ENCODE peak calls at places on chromosomes 3 and 15, in five cellular contexts. V is H1, A is GM12891, S is K562, Z is HepG2. G is an unnamed sample.

GRCh38 chr15:100693451-100693850 is 91.1 kb downstream of the ASB7 start:
- DNase-seq in V (no peak), A (no peak), S (no peak), Z (no peak), G (no peak)

GRCh38 chr3:195196266-195196665 is 74.7 kb downstream of the XXYLT1 start:
- DNase-seq in V (no peak), A (no peak), S (peak), Z (no peak), G (no peak)

GRCh38 chr3:124882749-124883148 is 4.4 kb downstream of the ITGB5 start:
- DNase-seq in V (no peak), A (no peak), S (no peak), Z (no peak), G (no peak)

GRCh38 chr3:56119575-56120349 is 348.5 kb downstream of the ERC2 start:
- DNase-seq in V (no peak), A (no peak), S (no peak), Z (no peak), G (no peak)

GRCh38 chr3:188192034-188192433 is 38.1 kb downstream of the LPP start:
- DNase-seq in V (no peak), A (no peak), S (no peak), Z (no peak), G (no peak)

GRCh38 chr3:194738254-194739093 is 52.8 kb downstream of the FAM43A start:
- DNase-seq in V (no peak), A (no peak), S (no peak), Z (no peak), G (no peak)

GRCh38 chr3:147701195-147701594 is 292.0 kb downstream of the ZIC1 start:
- DNase-seq in V (no peak), A (no peak), S (no peak), Z (no peak), G (no peak)

GRCh38 chr15:96687388-96688107 is 357.0 kb downstream of the NR2F2 start:
- DNase-seq in V (no peak), A (no peak), S (no peak), Z (no peak), G (no peak)

GRCh38 chr3:142027295-142027694 is 122.0 kb downstream of the TFDP2 start:
- DNase-seq in V (no peak), A (no peak), S (peak), Z (no peak), G (no peak)

GRCh38 chr15:62958528-62958927 is 84.0 kb upstream of the TPM1 start:
- DNase-seq in V (no peak), A (no peak), S (no peak), Z (no peak), G (no peak)

GRCh38 chr3:71581451-71581980 is 2.0 kb downstream of the FOXP1 start:
- DNase-seq in V (no peak), A (no peak), S (no peak), Z (no peak), G (no peak)

GRCh38 chr3:119294889-119295769 is 946 bp downstream of the ARHGAP31 start:
- DNase-seq in V (no peak), A (no peak), S (no peak), Z (no peak), G (peak)

GRCh38 chr15:25501828-25502446 is 63.1 kb upstream of the UBE3A start:
- DNase-seq in V (no peak), A (no peak), S (peak), Z (peak), G (no peak)

GRCh38 chr3:195839260-195840010 is 27.7 kb upstream of the MUC4 start:
- DNase-seq in V (no peak), A (no peak), S (no peak), Z (no peak), G (no peak)

GRCh38 chr15:76973362-76973743 is 21.6 kb upstream of the PSTPIP1 start:
- DNase-seq in V (peak), A (no peak), S (peak), Z (peak), G (no peak)

GRCh38 chr15:37783290-37783689 is 151.2 kb upstream of the TMCO5A start:
- DNase-seq in V (no peak), A (no peak), S (no peak), Z (no peak), G (no peak)

DNA sequence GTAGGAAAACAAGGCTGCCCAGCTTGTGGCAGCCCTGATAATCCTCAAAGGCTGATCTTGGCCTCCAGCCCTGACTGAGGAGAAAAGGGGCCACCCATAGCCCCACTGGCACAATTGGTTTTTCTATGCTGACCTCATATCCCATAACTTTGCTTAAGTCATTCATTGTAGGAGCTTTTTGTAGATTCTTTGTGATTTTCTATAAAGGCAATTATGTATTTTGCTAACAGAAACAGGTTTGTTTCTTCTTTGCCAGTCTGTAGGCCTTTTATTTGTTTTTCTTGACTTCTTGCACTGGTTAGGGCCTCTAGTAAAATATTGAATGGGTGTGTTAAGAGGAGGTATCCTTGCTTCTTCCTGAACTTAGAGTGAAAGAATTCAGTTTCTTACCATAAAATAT is 80.1 kb upstream of the C15orf39 start:
- DNase-seq in V (no peak), A (no peak), S (no peak), Z (no peak), G (no peak)
- TF ChIP-seq POLR2AphosphoS5 in V (no peak), A (no peak), S (no peak), Z (no peak), G (no peak)

GRCh38 chr15:69579950-69580618 is 127.5 kb downstream of the RPLP1 start:
- DNase-seq in V (no peak), A (no peak), S (no peak), Z (peak), G (no peak)
- TF ChIP-seq POLR2A in V (no peak), A (no peak), S (no peak), Z (no peak), G (no peak)

GRCh38 chr3:172103724-172104123 is 64.3 kb downstream of the FNDC3B start:
- DNase-seq in V (no peak), A (no peak), S (no peak), Z (no peak), G (no peak)
- TF ChIP-seq TAF1 in V (no peak), A (no peak), S (no peak), Z (no peak), G (no peak)

DNA sequence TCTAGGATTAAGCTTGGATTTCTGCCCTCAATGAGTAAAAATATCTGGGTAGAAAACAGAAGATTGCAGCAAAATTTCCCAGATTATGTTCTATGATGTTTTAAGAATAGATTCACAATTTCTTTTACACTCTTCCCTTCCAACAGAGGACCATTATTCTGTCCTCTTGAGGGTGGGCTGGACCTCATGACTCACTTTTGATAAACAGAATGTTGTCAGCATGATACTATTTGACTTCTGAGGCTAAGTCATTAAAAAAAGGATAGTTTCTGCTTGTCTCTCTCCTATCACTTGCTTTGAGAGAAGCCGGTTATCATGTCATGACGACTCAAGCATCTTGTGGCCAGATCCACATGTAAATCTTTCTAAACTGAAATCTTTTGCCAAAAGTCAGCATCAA is 396.2 kb upstream of the CDIN1 start:
- DNase-seq in V (no peak), A (no peak), S (no peak), Z (no peak), G (no peak)
- TF ChIP-seq POLR2AphosphoS5 in V (no peak), A (no peak), S (no peak), Z (no peak), G (no peak)

GRCh38 chr3:184565421-184566211 is 4.0 kb downstream of the EPHB3 start:
- DNase-seq in V (no peak), A (no peak), S (no peak), Z (no peak), G (no peak)
- TF ChIP-seq POLR2A in V (no peak), A (no peak), S (no peak), Z (no peak), G (no peak)

DNA sequence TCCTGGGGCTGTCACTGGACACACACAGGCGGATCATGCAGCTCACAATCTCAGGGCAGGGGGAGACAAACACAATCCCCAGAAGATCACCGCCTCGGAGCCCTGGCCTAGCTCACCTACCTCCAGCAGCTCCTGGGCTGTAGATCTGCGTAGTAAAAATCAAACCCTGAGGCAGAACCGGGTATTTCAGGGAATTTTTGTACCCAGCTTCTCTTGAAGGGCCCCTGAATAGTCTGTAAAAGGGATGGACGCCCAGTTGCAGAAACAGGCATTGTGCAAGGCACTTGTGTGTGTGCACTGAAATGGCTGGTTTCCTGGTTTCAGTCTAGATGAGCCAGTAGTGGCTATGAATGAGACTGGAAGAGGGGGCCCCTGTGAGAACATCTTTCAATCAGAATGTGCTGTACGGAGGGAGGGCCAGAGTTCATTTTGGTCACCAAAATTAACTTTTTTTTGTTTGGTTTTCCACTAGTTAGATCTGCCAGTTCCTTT is 54.9 kb upstream of the RPL32 start:
- DNase-seq in V (no peak), A (no peak), S (peak), Z (no peak), G (no peak)
- TF ChIP-seq TAF1 in V (no peak), A (no peak), S (no peak), Z (no peak), G (no peak)

G was measured in GM12892.